ENCODE peak calls at places on chromosomes 5 and 9, in six cellular contexts. O, B, T, C, Y and P are unnamed samples. For H3K36me3, the result is how much of the 10 kb centered on the place peaks cover.

GRCh38 chr5:134904621-134905245 is at the start of gene PCBD2:
- DNase-seq in O (peak), B (peak), T (no peak), C (peak), Y (peak), P (peak)

GRCh38 chr5:1247811-1248210 is 22.6 kb downstream of the SLC6A18 start:
- DNase-seq in O (no peak), B (no peak), T (no peak), C (no peak), Y (no peak), P (no peak)

GRCh38 chr5:61332369-61332745 is 299 bp downstream of the ZSWIM6 start:
- DNase-seq in O (peak), B (peak), T (no peak), C (no peak), Y (no peak), P (peak)

GRCh38 chr9:89720721-89721660 is 116.2 kb downstream of the GADD45G start:
- DNase-seq in O (no peak), B (no peak), T (no peak), C (no peak), Y (no peak), P (no peak)

GRCh38 chr9:88174324-88174723 is 36.0 kb upstream of the SPATA31C2 start:
- DNase-seq in O (no peak), B (no peak), T (no peak), C (no peak), Y (no peak), P (no peak)

GRCh38 chr9:71733176-71733575 is 35.1 kb downstream of the CEMIP2 start:
- DNase-seq in O (no peak), B (no peak), T (no peak), C (no peak), Y (no peak), P (no peak)

GRCh38 chr5:6773342-6774035 is 60.3 kb downstream of the TENT4A start:
- DNase-seq in O (no peak), B (peak), T (no peak), C (no peak), Y (no peak), P (no peak)

GRCh38 chr5:59206132-59206581 is 623.3 kb downstream of the RAB3C start:
- DNase-seq in O (no peak), B (no peak), T (no peak), C (peak), Y (no peak), P (no peak)

GRCh38 chr5:76849767-76850291 is at the start of gene S100Z:
- DNase-seq in O (no peak), B (no peak), T (no peak), C (no peak), Y (peak), P (no peak)

GRCh38 chr9:127503379-127503921 is 52.1 kb downstream of the LRSAM1 start:
- DNase-seq in O (no peak), B (no peak), T (no peak), C (no peak), Y (no peak), P (no peak)
- H3K36me3 ChIP-seq in O (half or more), B (half or more), T (under half), C (under half), Y (under half), P (under half)

GRCh38 chr5:10303201-10303600 is 4.5 kb downstream of the CMBL start:
- DNase-seq in O (no peak), B (no peak), T (no peak), C (no peak), Y (no peak), P (no peak)
- H3K27ac ChIP-seq in O (peak), B (peak), T (no peak), C (no peak), Y (no peak), P (no peak)

DNA sequence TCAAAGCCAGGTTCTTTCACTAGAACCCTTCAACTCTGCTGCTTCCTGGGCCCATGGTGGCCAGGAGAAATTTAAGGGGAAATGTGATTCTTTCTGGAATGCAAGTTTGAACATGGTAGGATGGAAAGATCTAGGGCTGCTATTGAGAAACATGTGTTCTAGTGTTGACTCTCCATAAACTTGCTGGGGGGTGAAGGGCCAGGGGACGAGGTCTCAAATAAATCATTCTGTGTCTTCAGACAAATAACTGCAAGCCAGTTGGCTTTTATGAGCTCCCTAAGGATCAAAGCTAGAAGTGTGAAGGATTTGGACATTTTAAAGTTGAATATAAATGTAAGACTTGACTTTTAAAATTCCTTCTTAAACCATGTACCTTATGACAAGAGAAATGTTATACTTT is 78.5 kb downstream of the ZNF366 start:
- DNase-seq in O (no peak), B (no peak), T (no peak), C (no peak), Y (no peak), P (no peak)
- H3K36me3 ChIP-seq in O (under half), B (under half), T (under half), C (under half), Y (under half), P (under half)

DNA sequence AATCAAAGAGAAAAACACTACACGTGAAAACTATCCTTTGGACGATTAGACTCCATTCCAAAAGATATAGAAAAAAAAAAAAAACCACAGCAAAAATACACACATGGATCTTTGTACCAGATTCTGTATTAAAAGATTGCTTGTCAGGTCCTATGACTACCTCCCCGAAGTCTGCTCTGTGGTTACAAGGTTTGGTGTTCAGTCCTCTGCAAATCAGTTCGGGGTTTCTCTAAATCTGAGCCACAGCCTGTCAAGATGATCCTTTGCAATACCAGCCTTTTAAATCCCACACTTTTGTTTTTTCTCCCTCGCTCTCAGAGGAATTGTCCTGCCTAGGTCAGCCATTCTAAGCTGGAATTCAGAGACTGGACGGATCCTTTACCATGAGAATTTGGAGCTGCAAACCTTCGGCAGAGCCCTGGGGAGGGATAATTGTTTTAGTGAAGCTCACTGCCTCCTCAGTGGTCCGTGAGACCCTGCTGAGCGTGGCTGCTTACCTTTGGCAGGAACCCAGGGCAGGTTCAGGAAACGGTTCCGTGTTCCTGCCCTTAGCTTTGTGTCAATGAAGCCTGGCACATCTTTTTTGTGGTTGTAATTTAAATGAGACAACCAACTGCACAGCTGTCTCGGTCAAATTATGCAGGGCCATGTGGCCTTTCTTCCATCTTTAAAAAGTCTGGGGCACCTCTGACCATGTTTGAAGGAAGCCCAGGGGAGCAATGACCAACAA is 47.3 kb downstream of the EBF1 start:
- DNase-seq in O (no peak), B (no peak), T (no peak), C (no peak), Y (no peak), P (no peak)
- H3K27ac ChIP-seq in O (peak), B (peak), T (no peak), C (no peak), Y (no peak), P (no peak)

GRCh38 chr9:135489188-135489918 is 9.8 kb downstream of the PPP1R26 start:
- DNase-seq in O (no peak), B (no peak), T (no peak), C (no peak), Y (no peak), P (no peak)
- H3K36me3 ChIP-seq in O (half or more), B (under half), T (under half), C (under half), Y (under half), P (under half)